ENCODE peak calls at places on chromosomes 1 and 21, in five cellular contexts. F is fibroblast of the aortic adventitia, S is stomach, Q is IMR-90, P is ovary. D is an unnamed sample.
A peak's percentile ranks its signal among the peaks of the same experiment; 100 is the strongest.

GRCh38 chr1:41955461-41956159 is 36.9 kb upstream of the HIVEP3 start:
- DNase-seq in F (peak; percentile 83), S (no peak), Q (peak; percentile 86), P (no peak), D (peak; percentile 99)

GRCh38 chr1:155946633-155947219 is 5.3 kb downstream of the RXFP4 start:
- DNase-seq in F (no peak), S (no peak), Q (no peak), P (no peak), D (no peak)

GRCh38 chr1:248155927-248156326 is 11.0 kb downstream of the OR2M5 start:
- DNase-seq in F (no peak), S (no peak), Q (no peak), P (no peak), D (no peak)

GRCh38 chr1:227890451-227891222 is 57.1 kb downstream of the WNT9A start:
- DNase-seq in F (no peak), S (peak; percentile 14), Q (no peak), P (peak; percentile 15), D (no peak)

GRCh38 chr1:9909222-9910046 is 635 bp downstream of the CTNNBIP1 start:
- DNase-seq in F (no peak), S (peak; percentile 34), Q (no peak), P (peak; percentile 61), D (no peak)

GRCh38 chr1:170776777-170777176 is 112.8 kb downstream of the PRRX1 start:
- DNase-seq in F (no peak), S (no peak), Q (no peak), P (no peak), D (no peak)

GRCh38 chr1:229192031-229192430 is 78.9 kb upstream of the RAB4A start:
- DNase-seq in F (peak; percentile 81), S (no peak), Q (peak; percentile 35), P (no peak), D (peak; percentile 14)

GRCh38 chr1:157226739-157227138 is 88.5 kb upstream of the ETV3 start:
- DNase-seq in F (no peak), S (no peak), Q (no peak), P (no peak), D (no peak)

GRCh38 chr1:66809736-66810326 is 8.8 kb upstream of the INSL5 start:
- DNase-seq in F (peak; percentile 8), S (no peak), Q (peak; percentile 22), P (no peak), D (peak; percentile 13)

DNA sequence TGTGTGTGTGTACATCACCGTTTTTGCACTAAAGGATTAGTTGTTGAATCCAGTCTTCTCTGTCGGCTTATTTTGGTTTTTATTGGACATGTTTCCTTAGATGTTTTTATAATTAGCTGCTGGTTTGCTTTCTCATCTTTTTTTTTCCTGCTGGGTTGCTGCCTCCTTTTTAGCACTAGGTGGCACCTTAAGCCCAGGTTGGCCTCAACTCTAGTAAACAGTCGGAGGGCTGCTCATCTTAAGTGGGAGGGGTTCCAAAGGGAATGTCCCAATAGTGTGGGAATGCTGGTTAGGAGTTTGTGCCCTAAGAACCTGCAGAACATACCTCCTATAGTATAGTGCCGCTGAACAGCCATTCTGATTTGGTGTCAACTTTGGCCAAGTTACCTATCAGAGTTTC is 570.1 kb upstream of the CXADR start:
- DNase-seq in F (peak; percentile 15), S (no peak), Q (peak; percentile 17), P (no peak), D (no peak)
- TF ChIP-seq CTCF in F (peak; percentile 28), S (no peak), Q (peak; percentile 35), P (no peak), D (peak; percentile 41)

GRCh38 chr21:44444286-44444931 is 10.9 kb upstream of the LRRC3 start:
- DNase-seq in F (no peak), S (no peak), Q (no peak), P (peak; percentile 2), D (no peak)
- TF ChIP-seq CTCF in F (no peak), S (no peak), Q (no peak), P (no peak), D (peak; percentile 26)

DNA sequence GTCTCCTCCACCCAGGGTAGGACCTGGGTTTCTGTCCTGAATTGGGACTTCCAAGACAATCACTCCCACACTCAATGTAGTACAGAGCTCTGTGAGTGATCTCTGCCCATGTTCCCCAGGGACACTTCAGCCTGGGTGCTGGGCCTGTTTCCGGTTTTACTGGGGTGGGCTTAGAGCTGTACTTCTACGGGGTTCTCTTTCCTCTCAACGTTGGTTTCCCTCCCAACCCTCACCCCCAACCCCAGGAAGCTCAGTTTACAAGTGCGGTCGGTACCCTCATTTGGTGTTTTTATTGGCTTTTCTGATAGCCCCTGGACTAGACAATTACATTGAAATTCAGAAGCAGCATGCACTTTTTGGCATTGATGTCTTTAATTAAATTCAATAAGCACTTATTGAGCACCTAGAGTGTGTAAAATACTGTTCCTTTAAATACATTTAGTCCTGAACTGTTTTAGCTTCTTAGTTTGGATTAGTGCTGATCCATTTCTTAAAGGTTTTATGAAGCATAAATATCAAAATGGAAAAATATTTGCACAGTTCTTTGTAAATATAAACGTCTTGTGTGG is 541 bp upstream of the XPR1 start:
- DNase-seq in F (no peak), S (no peak), Q (no peak), P (peak; percentile 19), D (no peak)
- TF ChIP-seq CTCF in F (no peak), S (no peak), Q (no peak), P (no peak), D (no peak)

GRCh38 chr1:118210723-118211110 is 25.7 kb upstream of the SPAG17 start:
- DNase-seq in F (no peak), S (no peak), Q (no peak), P (no peak), D (no peak)

GRCh38 chr1:118209648-118210047 is 24.6 kb upstream of the SPAG17 start:
- DNase-seq in F (no peak), S (no peak), Q (no peak), P (no peak), D (no peak)

GRCh38 chr1:118214866-118215265 is 29.8 kb upstream of the SPAG17 start:
- DNase-seq in F (no peak), S (no peak), Q (no peak), P (no peak), D (no peak)

GRCh38 chr1:118206966-118207365 is 21.9 kb upstream of the SPAG17 start:
- DNase-seq in F (no peak), S (no peak), Q (no peak), P (no peak), D (no peak)

GRCh38 chr1:118210051-118210722 is 25.2 kb upstream of the SPAG17 start:
- DNase-seq in F (no peak), S (no peak), Q (no peak), P (no peak), D (no peak)
- TF ChIP-seq CTCF in F (no peak), S (no peak), Q (no peak), P (no peak), D (no peak)

GRCh38 chr1:184464757-184465156 is 77.9 kb downstream of the C1orf21 start:
- DNase-seq in F (no peak), S (no peak), Q (no peak), P (no peak), D (no peak)

GRCh38 chr1:184462990-184463389 is 76.2 kb downstream of the C1orf21 start:
- DNase-seq in F (no peak), S (no peak), Q (no peak), P (no peak), D (no peak)

GRCh38 chr1:184467295-184467694 is 80.5 kb downstream of the C1orf21 start:
- DNase-seq in F (no peak), S (no peak), Q (no peak), P (no peak), D (no peak)

GRCh38 chr1:184463680-184464079 is 76.9 kb downstream of the C1orf21 start:
- DNase-seq in F (no peak), S (no peak), Q (no peak), P (no peak), D (no peak)

GRCh38 chr1:184465489-184466146 is 78.8 kb downstream of the C1orf21 start:
- DNase-seq in F (no peak), S (no peak), Q (no peak), P (no peak), D (no peak)
- TF ChIP-seq CTCF in F (no peak), S (no peak), Q (no peak), P (no peak), D (peak; percentile 38)

GRCh38 chr1:24688621-24689195 is 45.6 kb downstream of the SRRM1 start:
- DNase-seq in F (peak; percentile 76), S (peak; percentile 79), Q (peak; percentile 61), P (peak; percentile 73), D (peak; percentile 66)
- TF ChIP-seq CTCF in F (peak; percentile 91), S (peak; percentile 57), Q (peak; percentile 92), P (peak; percentile 79), D (peak; percentile 90)

DNA sequence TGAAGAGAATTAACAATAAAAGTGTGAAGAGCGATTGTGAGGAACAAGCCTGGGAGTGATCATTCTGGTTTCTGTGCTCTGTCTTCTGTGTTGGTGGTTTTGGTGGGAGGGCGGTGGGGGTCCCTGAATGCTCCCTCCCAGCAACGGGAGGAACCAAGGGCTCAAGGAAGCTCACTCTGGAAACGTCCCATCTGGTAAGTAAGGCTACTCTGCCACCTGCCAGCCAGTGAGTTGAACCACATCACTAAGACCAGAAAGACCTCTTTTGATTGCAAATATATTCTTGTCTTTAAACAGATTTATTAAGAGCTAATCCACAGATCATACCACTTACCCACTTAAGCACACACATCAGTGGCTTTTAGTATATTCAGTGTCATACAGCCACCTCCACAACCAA is 125.0 kb downstream of the PRDM2 start:
- DNase-seq in F (peak; percentile 30), S (no peak), Q (peak; percentile 10), P (no peak), D (no peak)
- TF ChIP-seq CTCF in F (peak; percentile 30), S (no peak), Q (peak; percentile 30), P (no peak), D (no peak)

GRCh38 chr1:118185083-118185899 is at the start of gene SPAG17:
- DNase-seq in F (peak; percentile 23), S (peak; percentile 72), Q (peak; percentile 21), P (peak; percentile 64), D (no peak)
- TF ChIP-seq CTCF in F (peak; percentile 40), S (no peak), Q (peak; percentile 28), P (no peak), D (no peak)

D was measured in HFFc6.